ENCODE peak calls at places on chromosomes 1 and 21, in seven cellular contexts. K, F, Z, C, L, V and E are unnamed samples.

GRCh38 chr1:109265741-109266330 is 16.5 kb downstream of the CELSR2 start:
- DNase-seq in K (no peak), F (no peak), Z (no peak), C (no peak), L (no peak), V (no peak), E (no peak)

GRCh38 chr1:83779565-83779964 is 219.4 kb downstream of the TTLL7 start:
- DNase-seq in K (no peak), F (no peak), Z (no peak), C (no peak), L (no peak), V (no peak), E (no peak)

GRCh38 chr1:98264727-98265126 is 343.9 kb upstream of the DPYD start:
- DNase-seq in K (no peak), F (no peak), Z (no peak), C (no peak), L (no peak), V (no peak), E (no peak)

GRCh38 chr1:12387641-12388040 is 157.8 kb downstream of the VPS13D start:
- DNase-seq in K (no peak), F (peak; percentile 28), Z (no peak), C (no peak), L (no peak), V (no peak), E (peak; percentile 3)

GRCh38 chr1:115838805-115839705 is 1.9 kb downstream of the NHLH2 start:
- DNase-seq in K (peak; percentile 82), F (no peak), Z (no peak), C (no peak), L (no peak), V (peak; percentile 31), E (no peak)

GRCh38 chr1:6041432-6042062 is 4.1 kb upstream of the KCNAB2 start:
- DNase-seq in K (no peak), F (no peak), Z (no peak), C (no peak), L (no peak), V (peak; percentile 32), E (no peak)

GRCh38 chr1:60227581-60228252 is 154.1 kb upstream of the C1orf87 start:
- DNase-seq in K (no peak), F (peak; percentile 0), Z (no peak), C (no peak), L (no peak), V (no peak), E (no peak)

GRCh38 chr1:89378001-89378400 is 14.1 kb downstream of the GBP6 start:
- DNase-seq in K (no peak), F (no peak), Z (no peak), C (no peak), L (no peak), V (no peak), E (no peak)

GRCh38 chr1:169060010-169060722 is 46.3 kb upstream of the ATP1B1 start:
- DNase-seq in K (no peak), F (no peak), Z (no peak), C (no peak), L (no peak), V (no peak), E (no peak)

GRCh38 chr1:239363920-239364319 is 22.4 kb upstream of the CHRM3 start:
- DNase-seq in K (no peak), F (no peak), Z (no peak), C (no peak), L (no peak), V (no peak), E (no peak)

GRCh38 chr1:46535063-46535462 is 16.4 kb downstream of the KNCN start:
- DNase-seq in K (no peak), F (no peak), Z (peak; percentile 23), C (no peak), L (no peak), V (peak; percentile 56), E (no peak)

GRCh38 chr1:165949335-165950130 is 122.1 kb downstream of the UCK2 start:
- DNase-seq in K (no peak), F (no peak), Z (peak; percentile 31), C (no peak), L (no peak), V (no peak), E (no peak)

GRCh38 chr1:17207046-17207445 is 2.1 kb downstream of the PADI1 start:
- DNase-seq in K (no peak), F (no peak), Z (no peak), C (peak; percentile 69), L (no peak), V (peak; percentile 42), E (no peak)

GRCh38 chr1:56045477-56045876 is 533.9 kb downstream of the PLPP3 start:
- DNase-seq in K (no peak), F (no peak), Z (peak; percentile 53), C (no peak), L (no peak), V (no peak), E (no peak)

GRCh38 chr1:4637616-4638346 is 16.6 kb upstream of the AJAP1 start:
- DNase-seq in K (no peak), F (no peak), Z (no peak), C (no peak), L (no peak), V (no peak), E (no peak)
- H3K9me3 ChIP-seq in K (no peaks in the 10 kb centered on the region), F (peaks cover 19% of the 10 kb centered on the region), Z (no peaks in the 10 kb centered on the region), C (no peaks in the 10 kb centered on the region), L (no peaks in the 10 kb centered on the region), V (no peaks in the 10 kb centered on the region), E (no peaks in the 10 kb centered on the region)

GRCh38 chr1:225445644-225446297 is 17.9 kb upstream of the LBR start:
- DNase-seq in K (no peak), F (no peak), Z (no peak), C (no peak), L (no peak), V (no peak), E (no peak)
- H3K27ac ChIP-seq in K (no peak overlapping the region), F (peak overlapping the region; percentile 13), Z (peak overlapping the region; percentile 82), C (peak overlapping the region; percentile 91), L (peak overlapping the region; percentile 52), V (peak overlapping the region; percentile 88), E (peak overlapping the region; percentile 78)

GRCh38 chr1:160801836-160802580 is 6.0 kb downstream of the LY9 start:
- DNase-seq in K (no peak), F (no peak), Z (no peak), C (no peak), L (no peak), V (no peak), E (no peak)
- H3K4me1 ChIP-seq in K (no peaks in the 10 kb centered on the region), F (no peaks in the 10 kb centered on the region), Z (peaks cover 54% of the 10 kb centered on the region), C (no peaks in the 10 kb centered on the region), L (peaks cover 38% of the 10 kb centered on the region), V (no peaks in the 10 kb centered on the region), E (peaks cover 52% of the 10 kb centered on the region)

GRCh38 chr1:151898519-151898991 is 10.8 kb downstream of the THEM4 start:
- DNase-seq in K (no peak), F (no peak), Z (no peak), C (peak; percentile 44), L (peak; percentile 64), V (peak; percentile 28), E (peak; percentile 89)

GRCh38 chr1:151897861-151898468 is 11.3 kb downstream of the THEM4 start:
- DNase-seq in K (no peak), F (no peak), Z (no peak), C (no peak), L (no peak), V (no peak), E (no peak)

GRCh38 chr1:151907363-151908139 is 1.8 kb downstream of the THEM4 start:
- DNase-seq in K (no peak), F (no peak), Z (no peak), C (no peak), L (no peak), V (no peak), E (no peak)

GRCh38 chr1:151905070-151905442 is 4.3 kb downstream of the THEM4 start:
- DNase-seq in K (no peak), F (no peak), Z (no peak), C (peak; percentile 44), L (peak; percentile 33), V (no peak), E (peak; percentile 72)

DNA sequence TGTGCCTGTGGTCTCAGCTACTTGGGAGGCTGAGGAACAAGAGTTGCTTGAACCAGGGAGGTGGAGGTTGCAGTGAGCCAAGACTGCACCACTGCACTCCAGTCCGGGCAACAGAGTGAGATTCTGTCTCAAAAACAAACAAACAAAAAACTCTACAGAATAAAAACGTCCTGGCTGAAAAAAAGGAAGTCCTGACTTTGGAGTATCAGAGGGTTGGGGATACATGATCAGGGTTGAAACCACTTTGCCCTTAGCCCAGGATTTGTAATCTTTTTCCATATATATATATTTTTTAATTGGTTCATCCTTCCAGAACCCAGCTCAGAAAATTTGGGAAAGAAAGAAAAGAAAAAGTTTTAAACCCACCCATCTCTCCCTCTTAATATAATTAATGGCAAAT is 6.5 kb downstream of the THEM4 start:
- DNase-seq in K (no peak), F (no peak), Z (no peak), C (no peak), L (no peak), V (no peak), E (no peak)
- H3K9me3 ChIP-seq in K (no peaks in the 10 kb centered on the region), F (peaks cover 7% of the 10 kb centered on the region), Z (no peaks in the 10 kb centered on the region), C (no peaks in the 10 kb centered on the region), L (no peaks in the 10 kb centered on the region), V (peaks cover 32% of the 10 kb centered on the region), E (no peaks in the 10 kb centered on the region)

GRCh38 chr1:181726608-181727007 is 243.3 kb downstream of the CACNA1E start:
- DNase-seq in K (no peak), F (no peak), Z (no peak), C (no peak), L (no peak), V (no peak), E (no peak)
- H3K27ac ChIP-seq in K (no peak overlapping the region), F (no peak overlapping the region), Z (no peak overlapping the region), C (no peak overlapping the region), L (no peak overlapping the region), V (no peak overlapping the region), E (no peak overlapping the region)

GRCh38 chr1:93612510-93612909 is 69.1 kb downstream of the BCAR3 start:
- DNase-seq in K (no peak), F (no peak), Z (no peak), C (no peak), L (no peak), V (no peak), E (no peak)
- H3K4me1 ChIP-seq in K (peaks cover 5% of the 10 kb centered on the region), F (peaks cover 47% of the 10 kb centered on the region), Z (no peaks in the 10 kb centered on the region), C (peaks cover 39% of the 10 kb centered on the region), L (peaks cover 6% of the 10 kb centered on the region), V (peaks cover 60% of the 10 kb centered on the region), E (peaks cover 12% of the 10 kb centered on the region)

DNA sequence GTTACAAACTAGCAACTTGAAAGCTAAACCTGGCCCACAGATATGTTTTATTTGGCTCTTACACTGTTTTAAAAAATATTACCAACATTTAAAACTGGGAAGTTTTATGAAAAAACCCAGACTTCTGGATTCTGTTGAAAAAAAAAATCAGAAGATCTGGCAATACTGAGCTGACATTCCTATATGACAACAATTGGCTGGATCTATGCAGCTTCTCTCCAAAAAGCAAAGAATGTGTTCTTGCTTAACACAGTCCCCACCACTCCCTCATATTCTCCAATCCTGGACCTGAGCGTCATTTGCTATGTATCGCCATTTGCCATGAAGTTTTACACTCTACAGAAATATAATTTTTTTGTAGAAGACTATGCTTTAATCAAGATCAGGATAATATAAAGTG is 859.6 kb downstream of the LTN1 start:
- DNase-seq in K (no peak), F (no peak), Z (no peak), C (no peak), L (no peak), V (no peak), E (no peak)
- H3K9me3 ChIP-seq in K (no peaks in the 10 kb centered on the region), F (peaks cover 6% of the 10 kb centered on the region), Z (no peaks in the 10 kb centered on the region), C (no peaks in the 10 kb centered on the region), L (no peaks in the 10 kb centered on the region), V (peaks cover 13% of the 10 kb centered on the region), E (peaks cover 16% of the 10 kb centered on the region)

GRCh38 chr1:10796029-10796944 is at the start of gene CASZ1:
- DNase-seq in K (peak; percentile 91), F (peak; percentile 86), Z (no peak), C (no peak), L (no peak), V (peak; percentile 89), E (no peak)
- H3K27ac ChIP-seq in K (no peak within 1 kb of the TSS), F (no peak within 1 kb of the TSS), Z (no peak within 1 kb of the TSS), C (peak within 1 kb of the TSS; percentile 97), L (no peak within 1 kb of the TSS), V (peak within 1 kb of the TSS; percentile 91), E (no peak within 1 kb of the TSS)

GRCh38 chr1:156809281-156809680 is 7.4 kb downstream of the SH2D2A start:
- DNase-seq in K (no peak), F (no peak), Z (no peak), C (no peak), L (no peak), V (no peak), E (no peak)
- H3K4me1 ChIP-seq in K (no peaks in the 10 kb centered on the region), F (peaks cover 10% of the 10 kb centered on the region), Z (peaks cover 12% of the 10 kb centered on the region), C (peaks cover 20% of the 10 kb centered on the region), L (peaks cover 30% of the 10 kb centered on the region), V (peaks cover 11% of the 10 kb centered on the region), E (peaks cover 32% of the 10 kb centered on the region)